ENCODE peak calls at places on chromosomes 3 and 15, in seven cellular contexts. One of them, this sample, is unnamed.

GRCh38 chr15:40295297-40295696 is 12.4 kb upstream of the ANKRD63 start:
- DNase-seq in pancreas: peak
- DNase-seq in lower lobe of right lung: no peak
- DNase-seq in heart left ventricle: no peak
- DNase-seq in astrocyte: no peak
- DNase-seq in bronchial epithelial cell: no peak
- DNase-seq in fibroblast of mammary gland: no peak
- DNase-seq in this sample: no peak

GRCh38 chr3:132966374-132966773 is 71.8 kb upstream of the TMEM108 start:
- DNase-seq in pancreas: no peak
- DNase-seq in fibroblast of mammary gland: no peak
- DNase-seq in bronchial epithelial cell: no peak
- DNase-seq in heart left ventricle: no peak
- DNase-seq in lower lobe of right lung: no peak
- DNase-seq in astrocyte: no peak
- DNase-seq in this sample: no peak

GRCh38 chr3:77506384-77506783 is 466.5 kb downstream of the ROBO2 start:
- DNase-seq in bronchial epithelial cell: no peak
- DNase-seq in lower lobe of right lung: no peak
- DNase-seq in pancreas: no peak
- DNase-seq in fibroblast of mammary gland: no peak
- DNase-seq in heart left ventricle: no peak
- DNase-seq in astrocyte: no peak
- DNase-seq in this sample: no peak

GRCh38 chr15:78734441-78735064 is 76.7 kb downstream of the ADAMTS7 start:
- DNase-seq in pancreas: no peak
- DNase-seq in astrocyte: no peak
- DNase-seq in bronchial epithelial cell: no peak
- DNase-seq in lower lobe of right lung: no peak
- DNase-seq in heart left ventricle: no peak
- DNase-seq in fibroblast of mammary gland: no peak
- DNase-seq in this sample: no peak

GRCh38 chr3:48599077-48599501 is 4.0 kb upstream of the COL7A1 start:
- DNase-seq in fibroblast of mammary gland: no peak
- DNase-seq in heart left ventricle: no peak
- DNase-seq in bronchial epithelial cell: peak
- DNase-seq in astrocyte: no peak
- DNase-seq in lower lobe of right lung: no peak
- DNase-seq in pancreas: no peak
- DNase-seq in this sample: no peak

GRCh38 chr15:29888651-29889050 is 66.4 kb upstream of the TJP1 start:
- DNase-seq in astrocyte: peak
- DNase-seq in bronchial epithelial cell: no peak
- DNase-seq in fibroblast of mammary gland: no peak
- DNase-seq in lower lobe of right lung: no peak
- DNase-seq in heart left ventricle: peak
- DNase-seq in pancreas: no peak
- DNase-seq in this sample: no peak

GRCh38 chr3:50364573-50365079 is 5.3 kb upstream of the TMEM115 start:
- DNase-seq in bronchial epithelial cell: no peak
- DNase-seq in fibroblast of mammary gland: no peak
- DNase-seq in heart left ventricle: peak
- DNase-seq in lower lobe of right lung: no peak
- DNase-seq in astrocyte: peak
- DNase-seq in pancreas: no peak
- DNase-seq in this sample: peak

GRCh38 chr3:178084938-178085816 is 451.1 kb upstream of the KCNMB2 start:
- DNase-seq in pancreas: peak
- DNase-seq in heart left ventricle: peak
- DNase-seq in fibroblast of mammary gland: peak
- DNase-seq in astrocyte: peak
- DNase-seq in bronchial epithelial cell: no peak
- DNase-seq in lower lobe of right lung: peak
- DNase-seq in this sample: peak

GRCh38 chr15:92140802-92141201 is 252.9 kb upstream of the ST8SIA2 start:
- DNase-seq in lower lobe of right lung: no peak
- DNase-seq in pancreas: no peak
- DNase-seq in bronchial epithelial cell: peak
- DNase-seq in astrocyte: peak
- DNase-seq in heart left ventricle: no peak
- DNase-seq in fibroblast of mammary gland: no peak
- DNase-seq in this sample: no peak

GRCh38 chr15:67680645-67681044 is 138.1 kb downstream of the MAP2K5 start:
- DNase-seq in bronchial epithelial cell: no peak
- DNase-seq in fibroblast of mammary gland: peak
- DNase-seq in pancreas: no peak
- DNase-seq in astrocyte: no peak
- DNase-seq in heart left ventricle: no peak
- DNase-seq in lower lobe of right lung: no peak
- DNase-seq in this sample: no peak

GRCh38 chr15:64685230-64685886 is 90.0 kb downstream of the RBPMS2 start:
- DNase-seq in heart left ventricle: no peak
- DNase-seq in lower lobe of right lung: no peak
- DNase-seq in pancreas: no peak
- DNase-seq in astrocyte: no peak
- DNase-seq in bronchial epithelial cell: no peak
- DNase-seq in fibroblast of mammary gland: no peak
- DNase-seq in this sample: no peak

GRCh38 chr15:64688179-64688578 is 87.2 kb downstream of the RBPMS2 start:
- DNase-seq in fibroblast of mammary gland: no peak
- DNase-seq in pancreas: no peak
- DNase-seq in heart left ventricle: no peak
- DNase-seq in astrocyte: no peak
- DNase-seq in bronchial epithelial cell: no peak
- DNase-seq in lower lobe of right lung: no peak
- DNase-seq in this sample: no peak

GRCh38 chr15:64688770-64689169 is 86.6 kb downstream of the RBPMS2 start:
- DNase-seq in lower lobe of right lung: no peak
- DNase-seq in fibroblast of mammary gland: no peak
- DNase-seq in bronchial epithelial cell: no peak
- DNase-seq in astrocyte: no peak
- DNase-seq in heart left ventricle: no peak
- DNase-seq in pancreas: no peak
- DNase-seq in this sample: no peak

GRCh38 chr15:64686130-64686735 is 89.2 kb downstream of the RBPMS2 start:
- DNase-seq in lower lobe of right lung: no peak
- DNase-seq in bronchial epithelial cell: peak
- DNase-seq in fibroblast of mammary gland: peak
- DNase-seq in astrocyte: peak
- DNase-seq in heart left ventricle: no peak
- DNase-seq in pancreas: no peak
- DNase-seq in this sample: peak

GRCh38 chr15:64687167-64688085 is 88.0 kb downstream of the RBPMS2 start:
- DNase-seq in fibroblast of mammary gland: no peak
- DNase-seq in lower lobe of right lung: no peak
- DNase-seq in heart left ventricle: no peak
- DNase-seq in pancreas: no peak
- DNase-seq in astrocyte: no peak
- DNase-seq in bronchial epithelial cell: no peak
- DNase-seq in this sample: no peak
- TF ChIP-seq CTCF in fibroblast of mammary gland: no peak
- TF ChIP-seq CTCF in lower lobe of right lung: no peak
- TF ChIP-seq CTCF in heart left ventricle: no peak
- TF ChIP-seq CTCF in pancreas: no peak
- TF ChIP-seq CTCF in astrocyte: no peak
- TF ChIP-seq CTCF in bronchial epithelial cell: no peak
- TF ChIP-seq CTCF in this sample: no peak

DNA sequence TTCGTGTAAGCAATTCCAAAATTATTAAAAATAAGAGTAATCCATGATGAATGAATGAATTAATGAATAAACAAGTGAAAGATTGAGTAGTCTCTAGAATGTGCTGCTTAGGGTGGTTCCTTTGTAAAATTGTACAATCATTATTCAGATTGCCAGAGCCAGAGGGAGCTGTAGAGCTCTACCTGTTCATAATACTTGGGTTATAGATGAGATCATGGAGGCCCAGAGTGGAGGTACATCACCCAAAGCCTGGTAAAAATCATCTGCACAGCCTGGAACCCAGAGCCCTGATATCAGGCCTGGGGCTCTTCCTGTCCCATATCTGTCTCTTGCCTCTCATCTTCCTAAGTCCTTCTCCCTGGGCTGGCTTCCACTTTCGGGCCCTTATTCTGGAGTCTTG is 297.2 kb downstream of the RPLP1 start:
- DNase-seq in pancreas: no peak
- DNase-seq in heart left ventricle: no peak
- DNase-seq in lower lobe of right lung: no peak
- DNase-seq in bronchial epithelial cell: peak
- DNase-seq in fibroblast of mammary gland: no peak
- DNase-seq in astrocyte: no peak
- DNase-seq in this sample: no peak
- TF ChIP-seq CTCF in pancreas: no peak
- TF ChIP-seq CTCF in heart left ventricle: no peak
- TF ChIP-seq CTCF in lower lobe of right lung: no peak
- TF ChIP-seq CTCF in bronchial epithelial cell: peak
- TF ChIP-seq CTCF in fibroblast of mammary gland: peak
- TF ChIP-seq CTCF in astrocyte: no peak
- TF ChIP-seq CTCF in this sample: no peak

DNA sequence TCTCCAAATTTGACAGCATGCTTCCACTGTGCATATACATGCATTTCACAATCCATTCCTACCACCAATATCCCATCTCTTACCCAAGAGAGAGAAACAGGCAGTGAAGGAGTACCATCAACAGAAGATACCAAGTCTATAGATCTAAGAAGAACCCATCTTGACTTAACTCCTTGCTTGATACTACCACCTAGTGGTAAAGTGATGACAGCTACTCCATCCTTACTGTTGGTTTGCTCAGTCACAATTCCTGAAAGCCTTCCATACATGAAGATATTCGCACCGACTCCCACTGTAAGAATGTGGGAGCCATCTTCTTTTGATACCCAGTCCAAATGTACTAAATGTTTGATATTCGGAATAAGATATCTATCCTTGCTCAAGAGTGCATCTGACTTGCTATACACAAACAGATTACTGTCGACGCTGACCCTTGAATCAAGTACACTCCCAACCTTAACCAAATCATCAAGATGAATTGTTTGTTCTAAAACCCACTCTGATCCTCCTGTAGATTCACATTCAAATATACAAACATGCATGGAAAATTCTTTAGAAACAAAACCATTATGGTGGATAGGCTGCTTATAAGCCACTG is 123.1 kb downstream of the DMXL2 start:
- DNase-seq in fibroblast of mammary gland: peak
- DNase-seq in astrocyte: peak
- DNase-seq in pancreas: no peak
- DNase-seq in lower lobe of right lung: no peak
- DNase-seq in heart left ventricle: no peak
- DNase-seq in bronchial epithelial cell: peak
- DNase-seq in this sample: no peak
- TF ChIP-seq CTCF in fibroblast of mammary gland: peak
- TF ChIP-seq CTCF in astrocyte: peak
- TF ChIP-seq CTCF in pancreas: peak
- TF ChIP-seq CTCF in lower lobe of right lung: peak
- TF ChIP-seq CTCF in heart left ventricle: no peak
- TF ChIP-seq CTCF in bronchial epithelial cell: peak
- TF ChIP-seq CTCF in this sample: peak

DNA sequence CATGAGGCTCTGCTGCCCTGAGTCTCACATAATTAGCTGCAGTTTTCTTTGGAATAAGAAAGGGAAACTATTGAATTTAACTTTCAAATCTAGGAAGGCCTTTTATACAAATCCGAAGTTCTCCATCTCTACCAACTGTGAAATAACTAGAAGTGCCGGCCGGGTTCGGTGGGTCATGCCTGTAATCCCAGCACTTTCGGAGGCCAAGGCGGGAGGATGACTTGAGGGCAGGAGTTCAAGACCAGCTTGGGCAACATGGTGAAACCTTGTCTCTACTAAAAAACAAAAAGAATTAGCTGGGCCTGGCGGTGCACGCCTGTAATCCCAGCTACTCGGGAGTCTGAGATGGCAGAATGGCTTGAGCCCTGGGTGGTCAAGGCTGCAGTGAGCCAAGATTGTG is 43.6 kb downstream of the COL8A1 start:
- DNase-seq in astrocyte: no peak
- DNase-seq in heart left ventricle: no peak
- DNase-seq in lower lobe of right lung: no peak
- DNase-seq in pancreas: no peak
- DNase-seq in bronchial epithelial cell: no peak
- DNase-seq in fibroblast of mammary gland: no peak
- DNase-seq in this sample: no peak
- TF ChIP-seq CTCF in astrocyte: no peak
- TF ChIP-seq CTCF in heart left ventricle: no peak
- TF ChIP-seq CTCF in lower lobe of right lung: no peak
- TF ChIP-seq CTCF in pancreas: no peak
- TF ChIP-seq CTCF in bronchial epithelial cell: no peak
- TF ChIP-seq CTCF in fibroblast of mammary gland: no peak
- TF ChIP-seq CTCF in this sample: no peak

GRCh38 chr3:136906725-136907124 is 44.7 kb downstream of the NCK1 start:
- DNase-seq in pancreas: peak
- DNase-seq in lower lobe of right lung: no peak
- DNase-seq in heart left ventricle: no peak
- DNase-seq in bronchial epithelial cell: no peak
- DNase-seq in fibroblast of mammary gland: no peak
- DNase-seq in astrocyte: no peak
- DNase-seq in this sample: no peak
- TF ChIP-seq CTCF in pancreas: no peak
- TF ChIP-seq CTCF in lower lobe of right lung: no peak
- TF ChIP-seq CTCF in heart left ventricle: no peak
- TF ChIP-seq CTCF in bronchial epithelial cell: no peak
- TF ChIP-seq CTCF in fibroblast of mammary gland: no peak
- TF ChIP-seq CTCF in astrocyte: no peak
- TF ChIP-seq CTCF in this sample: no peak

GRCh38 chr3:24145981-24146822 is 201.1 kb downstream of the NR1D2 start:
- DNase-seq in astrocyte: peak
- DNase-seq in pancreas: no peak
- DNase-seq in heart left ventricle: no peak
- DNase-seq in lower lobe of right lung: no peak
- DNase-seq in fibroblast of mammary gland: peak
- DNase-seq in bronchial epithelial cell: peak
- DNase-seq in this sample: no peak

GRCh38 chr3:24151595-24151994 is 206.5 kb downstream of the NR1D2 start:
- DNase-seq in bronchial epithelial cell: no peak
- DNase-seq in lower lobe of right lung: no peak
- DNase-seq in fibroblast of mammary gland: no peak
- DNase-seq in pancreas: no peak
- DNase-seq in heart left ventricle: no peak
- DNase-seq in astrocyte: peak
- DNase-seq in this sample: no peak

GRCh38 chr3:24154003-24154695 is 209.1 kb downstream of the NR1D2 start:
- DNase-seq in heart left ventricle: no peak
- DNase-seq in lower lobe of right lung: no peak
- DNase-seq in pancreas: no peak
- DNase-seq in astrocyte: no peak
- DNase-seq in fibroblast of mammary gland: no peak
- DNase-seq in bronchial epithelial cell: peak
- DNase-seq in this sample: no peak

GRCh38 chr3:24145481-24145880 is 200.4 kb downstream of the NR1D2 start:
- DNase-seq in heart left ventricle: no peak
- DNase-seq in bronchial epithelial cell: no peak
- DNase-seq in astrocyte: peak
- DNase-seq in pancreas: no peak
- DNase-seq in lower lobe of right lung: no peak
- DNase-seq in fibroblast of mammary gland: peak
- DNase-seq in this sample: no peak

GRCh38 chr3:24149032-24149431 is 203.9 kb downstream of the NR1D2 start:
- DNase-seq in bronchial epithelial cell: no peak
- DNase-seq in lower lobe of right lung: no peak
- DNase-seq in heart left ventricle: no peak
- DNase-seq in pancreas: no peak
- DNase-seq in astrocyte: no peak
- DNase-seq in fibroblast of mammary gland: no peak
- DNase-seq in this sample: peak
- TF ChIP-seq CTCF in bronchial epithelial cell: peak
- TF ChIP-seq CTCF in lower lobe of right lung: no peak
- TF ChIP-seq CTCF in heart left ventricle: no peak
- TF ChIP-seq CTCF in pancreas: no peak
- TF ChIP-seq CTCF in astrocyte: no peak
- TF ChIP-seq CTCF in fibroblast of mammary gland: peak
- TF ChIP-seq CTCF in this sample: peak

This sample was measured in endothelial cell.